ENCODE peak calls at places on chromosome 11, in five cellular contexts. O, Q, B, C and S are unnamed samples.
A peak's percentile ranks its signal among the peaks of the same experiment; 100 is the strongest.

GRCh38 chr11:35077709-35078695 is 61.0 kb upstream of the CD44 start:
- DNase-seq in O (peak; percentile 82), Q (peak; percentile 92), B (peak; percentile 87), C (no peak), S (no peak)

GRCh38 chr11:14364322-14364721 is 5.3 kb upstream of the RRAS2 start:
- DNase-seq in O (peak; percentile 48), Q (no peak), B (no peak), C (no peak), S (no peak)

GRCh38 chr11:14577835-14578529 is 57.8 kb upstream of the PSMA1 start:
- DNase-seq in O (no peak), Q (peak; percentile 18), B (peak; percentile 10), C (no peak), S (no peak)

GRCh38 chr11:119446871-119447663 is 24.1 kb upstream of the THY1 start:
- DNase-seq in O (no peak), Q (no peak), B (no peak), C (no peak), S (no peak)

GRCh38 chr11:116078101-116078561 is 573.9 kb upstream of the CADM1 start:
- DNase-seq in O (peak; percentile 11), Q (no peak), B (peak; percentile 3), C (no peak), S (no peak)

GRCh38 chr11:83864412-83865057 is 578.4 kb upstream of the CCDC90B start:
- DNase-seq in O (no peak), Q (no peak), B (peak; percentile 46), C (no peak), S (no peak)

GRCh38 chr11:133065847-133066485 is 466.3 kb downstream of the OPCML start:
- DNase-seq in O (peak; percentile 55), Q (no peak), B (no peak), C (no peak), S (no peak)

GRCh38 chr11:888290-889212 is 22.1 kb downstream of the CHID1 start:
- DNase-seq in O (no peak), Q (no peak), B (no peak), C (no peak), S (no peak)

GRCh38 chr11:84645988-84646689 is 981.0 kb downstream of the DLG2 start:
- DNase-seq in O (no peak), Q (no peak), B (no peak), C (no peak), S (no peak)

GRCh38 chr11:125082611-125083311 is 19.7 kb downstream of the SLC37A2 start:
- DNase-seq in O (peak; percentile 81), Q (no peak), B (peak; percentile 95), C (no peak), S (no peak)
- H3K27ac ChIP-seq in O (no peak overlapping the region), Q (no peak overlapping the region), B (peak overlapping the region; percentile 1), C (no peak overlapping the region), S (no peak overlapping the region)

GRCh38 chr11:68838572-68838964 is 3.1 kb downstream of the CPT1A start:
- DNase-seq in O (no peak), Q (peak; percentile 51), B (peak; percentile 44), C (peak; percentile 49), S (no peak)

GRCh38 chr11:68832476-68833176 is 9.1 kb downstream of the CPT1A start:
- DNase-seq in O (no peak), Q (no peak), B (no peak), C (no peak), S (no peak)

GRCh38 chr11:68837583-68838571 is 3.8 kb downstream of the CPT1A start:
- DNase-seq in O (no peak), Q (no peak), B (no peak), C (no peak), S (no peak)

GRCh38 chr11:68835749-68836148 is 6.0 kb downstream of the CPT1A start:
- DNase-seq in O (no peak), Q (no peak), B (no peak), C (no peak), S (no peak)

GRCh38 chr11:68835328-68835727 is 6.4 kb downstream of the CPT1A start:
- DNase-seq in O (no peak), Q (no peak), B (no peak), C (no peak), S (no peak)
- H3K4me1 ChIP-seq in O (peaks cover 15% of the 10 kb centered on the region), Q (peaks cover 37% of the 10 kb centered on the region), B (peaks cover 23% of the 10 kb centered on the region), C (peaks cover 86% of the 10 kb centered on the region), S (peaks cover 82% of the 10 kb centered on the region)

DNA sequence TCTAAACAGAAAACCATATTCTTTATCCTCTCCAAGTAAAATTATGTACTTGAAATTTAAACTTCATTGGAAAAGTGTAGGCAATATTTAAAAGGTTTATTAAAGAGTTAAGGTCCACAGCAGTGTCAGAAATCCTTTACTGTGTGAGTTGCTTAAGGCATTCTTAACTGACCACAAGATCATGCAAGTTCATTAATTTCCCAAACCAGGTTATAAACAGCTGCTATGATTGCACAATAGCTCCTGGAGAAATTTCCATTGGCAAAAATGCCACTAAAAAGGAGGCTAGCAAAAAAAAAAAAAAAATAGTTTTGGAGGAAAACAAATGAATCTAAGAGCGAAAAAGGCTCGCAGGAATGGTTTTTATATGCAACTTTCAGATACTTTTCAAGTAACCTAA is 106.2 kb downstream of the ETS1 start:
- DNase-seq in O (peak; percentile 93), Q (no peak), B (peak; percentile 91), C (no peak), S (no peak)
- H3K36me3 ChIP-seq in O (peaks cover 20% of the 10 kb centered on the region), Q (peaks cover 93% of the 10 kb centered on the region), B (peaks cover 32% of the 10 kb centered on the region), C (peaks cover 87% of the 10 kb centered on the region), S (no peaks in the 10 kb centered on the region)

GRCh38 chr11:60307507-60308195 is 19.4 kb upstream of the MS4A6E start:
- DNase-seq in O (no peak), Q (no peak), B (no peak), C (no peak), S (no peak)

GRCh38 chr11:60303661-60304060 is 23.2 kb downstream of the MS4A4A start:
- DNase-seq in O (no peak), Q (no peak), B (peak; percentile 63), C (no peak), S (no peak)

GRCh38 chr11:60301178-60301577 is 20.7 kb downstream of the MS4A4A start:
- DNase-seq in O (no peak), Q (no peak), B (peak; percentile 29), C (no peak), S (no peak)

GRCh38 chr11:60310407-60310998 is 16.6 kb upstream of the MS4A6E start:
- DNase-seq in O (no peak), Q (no peak), B (no peak), C (no peak), S (peak; percentile 61)

GRCh38 chr11:60305906-60306619 is 21.0 kb upstream of the MS4A6E start:
- DNase-seq in O (no peak), Q (no peak), B (peak; percentile 85), C (no peak), S (no peak)
- H3K27ac ChIP-seq in O (no peak overlapping the region), Q (no peak overlapping the region), B (peak overlapping the region; percentile 64), C (no peak overlapping the region), S (no peak overlapping the region)

GRCh38 chr11:96328395-96329010 is 14.5 kb downstream of the MAML2 start:
- DNase-seq in O (peak; percentile 56), Q (no peak), B (no peak), C (no peak), S (no peak)
- H3K4me1 ChIP-seq in O (peaks cover 26% of the 10 kb centered on the region), Q (peaks cover 14% of the 10 kb centered on the region), B (peaks cover 17% of the 10 kb centered on the region), C (peaks cover 56% of the 10 kb centered on the region), S (peaks cover 72% of the 10 kb centered on the region)

GRCh38 chr11:2389344-2390026 is 11.1 kb upstream of the TSSC4 start:
- DNase-seq in O (no peak), Q (no peak), B (peak; percentile 30), C (no peak), S (no peak)

GRCh38 chr11:2388431-2389024 is 11.4 kb downstream of the CD81 start:
- DNase-seq in O (no peak), Q (no peak), B (no peak), C (no peak), S (no peak)

GRCh38 chr11:2386591-2386990 is 9.5 kb downstream of the CD81 start:
- DNase-seq in O (no peak), Q (no peak), B (no peak), C (no peak), S (peak; percentile 61)

GRCh38 chr11:2385156-2386151 is 8.3 kb downstream of the CD81 start:
- DNase-seq in O (no peak), Q (peak; percentile 55), B (no peak), C (peak; percentile 18), S (peak; percentile 75)

DNA sequence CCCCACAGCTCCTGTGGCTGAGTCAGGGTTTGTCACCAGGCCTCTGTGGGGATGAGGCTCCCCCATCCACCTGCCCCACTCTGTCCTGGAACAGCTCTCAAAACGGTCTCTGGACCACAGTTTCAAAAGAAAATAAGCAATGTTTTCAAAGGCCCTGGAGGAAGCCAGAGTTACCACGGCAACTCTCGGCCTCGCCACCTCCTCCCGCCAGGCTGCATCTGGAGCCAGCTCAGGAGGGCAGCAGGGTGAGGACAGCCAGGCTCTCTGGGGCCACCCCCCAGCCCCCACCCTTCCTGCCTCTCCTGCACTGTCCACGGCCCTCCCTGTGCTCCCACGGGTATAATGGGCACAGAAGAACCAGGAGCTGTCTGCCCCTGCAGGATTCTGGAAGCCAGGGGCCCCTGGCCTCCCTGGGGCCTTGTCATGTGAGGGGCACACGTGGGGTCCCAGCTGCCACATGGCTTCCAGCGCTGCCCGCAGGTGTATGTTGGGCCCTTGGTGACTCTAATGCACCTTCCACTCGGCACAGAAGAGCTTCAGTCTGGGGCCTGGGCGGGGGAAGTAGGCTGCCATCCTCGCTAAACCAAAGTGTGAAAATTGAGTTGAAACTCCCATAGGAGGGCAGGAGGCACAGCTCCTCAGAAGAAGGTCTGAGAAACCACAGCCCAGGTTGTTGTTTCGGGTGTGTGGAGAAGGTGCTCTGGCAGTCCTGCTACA is 10.3 kb downstream of the CD81 start:
- DNase-seq in O (peak; percentile 27), Q (peak; percentile 39), B (peak; percentile 47), C (no peak), S (no peak)
- H3K36me3 ChIP-seq in O (peaks cover 26% of the 10 kb centered on the region), Q (no peaks in the 10 kb centered on the region), B (peaks cover 61% of the 10 kb centered on the region), C (peaks cover 32% of the 10 kb centered on the region), S (peaks cover 35% of the 10 kb centered on the region)